ENCODE peak calls at places on chromosome 17, in ten cellular contexts. H, Y, R, M, O, I, Z, W, L and C are unnamed samples.

GRCh38 chr17:82120148-82120547 is 22.1 kb upstream of the FASN start:
- DNase-seq in H (peak), M (no peak), L (no peak), O (no peak), R (no peak), I (no peak), Z (no peak), Y (peak), W (no peak), C (no peak)

GRCh38 chr17:8849311-8850041 is 18.0 kb downstream of the PIK3R6 start:
- DNase-seq in L (no peak), Y (no peak), M (no peak), O (no peak), W (no peak), I (no peak), Z (no peak), R (no peak), H (no peak), C (no peak)

GRCh38 chr17:42183741-42184711 is 1.2 kb downstream of the HCRT start:
- DNase-seq in M (peak), Z (no peak), Y (peak), R (peak), O (peak), I (peak), L (peak), W (peak), H (no peak), C (peak)

GRCh38 chr17:4719146-4719545 is 8.7 kb downstream of the ARRB2 start:
- DNase-seq in Y (no peak), Z (no peak), W (no peak), M (no peak), O (no peak), R (no peak), I (no peak), L (no peak), H (no peak), C (no peak)

GRCh38 chr17:27381007-27381501 is 75.2 kb upstream of the KSR1 start:
- DNase-seq in Y (peak), L (peak), M (peak), W (peak), Z (no peak), H (peak), R (peak), I (no peak), O (no peak), C (peak)

GRCh38 chr17:49287481-49287880 is 56.9 kb upstream of the PHOSPHO1 start:
- DNase-seq in H (no peak), L (no peak), W (no peak), Z (no peak), Y (peak), M (no peak), R (no peak), O (no peak), I (no peak), C (no peak)

GRCh38 chr17:12395733-12396354 is 269.8 kb upstream of the MYOCD start:
- DNase-seq in Z (no peak), L (no peak), I (no peak), M (no peak), R (no peak), Y (peak), W (no peak), O (no peak), H (peak), C (peak)

GRCh38 chr17:77622627-77623026 is 335.9 kb upstream of the TNRC6C start:
- DNase-seq in H (no peak), M (no peak), R (peak), Y (no peak), I (peak), W (no peak), L (no peak), O (no peak), Z (no peak), C (no peak)

GRCh38 chr17:48586355-48586924 is 3.6 kb downstream of the HOXB3 start:
- DNase-seq in M (no peak), R (no peak), W (no peak), L (no peak), H (peak), O (no peak), I (no peak), Y (no peak), Z (no peak), C (no peak)

GRCh38 chr17:77327181-77327565 is 186.4 kb downstream of the SEC14L1 start:
- DNase-seq in H (no peak), O (no peak), W (no peak), I (no peak), M (peak), Y (peak), L (peak), R (no peak), Z (no peak), C (no peak)

GRCh38 chr17:63249256-63250006 is 196.7 kb downstream of the CYB561 start:
- DNase-seq in M (no peak), Y (no peak), O (no peak), H (no peak), Z (no peak), W (no peak), L (no peak), R (no peak), I (no peak), C (peak)

GRCh38 chr17:78337244-78338109 is 22.4 kb downstream of the SOCS3 start:
- DNase-seq in H (peak), L (no peak), R (no peak), M (no peak), Y (no peak), W (no peak), O (no peak), Z (no peak), I (no peak), C (peak)

GRCh38 chr17:27521281-27522027 is 65.2 kb downstream of the KSR1 start:
- DNase-seq in I (no peak), Y (no peak), Z (no peak), M (no peak), L (no peak), W (no peak), R (no peak), H (no peak), O (no peak), C (no peak)

GRCh38 chr17:6098466-6099180 is 28.4 kb downstream of the WSCD1 start:
- DNase-seq in L (no peak), H (no peak), Y (no peak), W (peak), M (peak), Z (no peak), O (no peak), R (peak), I (no peak), C (no peak)

GRCh38 chr17:251531-251930 is 70.1 kb upstream of the DOC2B start:
- DNase-seq in I (no peak), L (peak), R (no peak), O (no peak), Y (no peak), W (no peak), H (no peak), M (peak), Z (no peak), C (no peak)

GRCh38 chr17:40158438-40158837 is 18.1 kb downstream of the CASC3 start:
- DNase-seq in W (no peak), I (no peak), M (no peak), H (no peak), L (no peak), Z (no peak), Y (no peak), O (no peak), R (no peak), C (no peak)

GRCh38 chr17:12261354-12261753 is 240.7 kb downstream of the MAP2K4 start:
- DNase-seq in M (no peak), O (no peak), R (no peak), I (no peak), W (no peak), Z (no peak), Y (no peak), L (no peak), H (no peak), C (no peak)

GRCh38 chr17:60149691-60150582 is at the start of gene CA4:
- DNase-seq in O (no peak), R (no peak), Z (no peak), H (no peak), W (no peak), L (no peak), I (no peak), Y (no peak), M (no peak), C (no peak)

GRCh38 chr17:38741853-38742421 is 6.2 kb downstream of the PCGF2 start:
- DNase-seq in M (peak), W (peak), I (no peak), Y (no peak), Z (no peak), O (no peak), R (no peak), L (peak), H (no peak), C (peak)

GRCh38 chr17:238071-238963 is 56.9 kb upstream of the DOC2B start:
- DNase-seq in Y (no peak), O (no peak), W (no peak), Z (no peak), H (no peak), R (no peak), M (peak), I (no peak), L (no peak), C (no peak)

GRCh38 chr17:28707339-28707720 is 4.4 kb downstream of the PROCA1 start:
- DNase-seq in M (no peak), Z (no peak), Y (no peak), H (no peak), W (no peak), I (no peak), O (no peak), R (no peak), L (no peak), C (no peak)

GRCh38 chr17:47102914-47103313 is 86.2 kb downstream of the CDC27 start:
- DNase-seq in Z (no peak), H (no peak), W (no peak), M (no peak), O (no peak), R (no peak), Y (no peak), I (no peak), L (no peak), C (no peak)

GRCh38 chr17:64164592-64165285 is 34.8 kb upstream of the ERN1 start:
- DNase-seq in O (no peak), L (no peak), M (no peak), R (no peak), I (no peak), Y (no peak), Z (no peak), W (no peak), H (no peak), C (no peak)

GRCh38 chr17:44473367-44473766 is 29.8 kb downstream of the GPATCH8 start:
- DNase-seq in I (no peak), Z (no peak), L (no peak), M (no peak), W (no peak), H (no peak), O (no peak), R (no peak), Y (no peak), C (no peak)

GRCh38 chr17:12973496-12974318 is 44.1 kb downstream of the ELAC2 start:
- DNase-seq in I (no peak), O (no peak), H (no peak), M (peak), Z (no peak), Y (peak), L (peak), R (no peak), W (no peak), C (peak)

GRCh38 chr17:10217916-10218315 is 19.5 kb upstream of the GAS7 start:
- DNase-seq in I (no peak), Z (no peak), H (no peak), M (no peak), W (no peak), L (no peak), Y (no peak), O (no peak), R (no peak), C (no peak)